ENCODE peak calls at places on chromosome 1, in five cellular contexts. F is MV-4-11, C is midbrain, K is EH, I is RWPE1. B is an unnamed sample.

GRCh38 chr1:87852410-87853202 is 523.9 kb downstream of the LMO4 start:
- DNase-seq in F (no peak), K (no peak), I (no peak), C (no peak), B (no peak)

GRCh38 chr1:197660389-197660788 is 114.9 kb downstream of the DENND1B start:
- DNase-seq in F (no peak), K (peak; percentile 33), C (no peak), I (no peak), B (no peak)

GRCh38 chr1:229480500-229480899 is 27.6 kb downstream of the NUP133 start:
- DNase-seq in C (no peak), F (no peak), K (no peak), I (no peak), B (no peak)

GRCh38 chr1:159900755-159901335 is 880 bp upstream of the CFAP45 start:
- DNase-seq in C (no peak), F (no peak), I (no peak), K (peak; percentile 70), B (no peak)

GRCh38 chr1:151977662-151978230 is 15.9 kb downstream of the S100A10 start:
- DNase-seq in K (no peak), I (no peak), C (no peak), F (no peak), B (no peak)

GRCh38 chr1:119101563-119101962 is 38.9 kb downstream of the WARS2 start:
- DNase-seq in C (no peak), I (no peak), K (peak; percentile 83), F (no peak), B (no peak)

GRCh38 chr1:62407398-62408009 is 29.3 kb upstream of the USP1 start:
- DNase-seq in F (peak; percentile 30), I (peak; percentile 58), K (peak; percentile 63), C (peak; percentile 82), B (no peak)

GRCh38 chr1:109948285-109948630 is 36.3 kb upstream of the AHCYL1 start:
- DNase-seq in F (no peak), C (no peak), K (no peak), I (no peak), B (no peak)

GRCh38 chr1:11479375-11479979 is 522 bp downstream of the DISP3 start:
- DNase-seq in C (no peak), I (no peak), F (no peak), K (no peak), B (no peak)

GRCh38 chr1:181086926-181087325 is 1.6 kb upstream of the IER5 start:
- DNase-seq in I (peak; percentile 54), K (peak; percentile 90), F (peak; percentile 40), C (no peak), B (no peak)

GRCh38 chr1:1001057-1001630 is 1.2 kb upstream of the HES4 start:
- DNase-seq in I (no peak), F (no peak), C (no peak), K (peak; percentile 27), B (no peak)